ENCODE peak calls at places on chromosomes 13 and 19, in six cellular contexts. D, U, S, N, H and E are unnamed samples.
A peak's percentile ranks its signal among the peaks of the same experiment; 100 is the strongest.

GRCh38 chr13:84086847-84087162 is 204.5 kb upstream of the SLITRK1 start:
- DNase-seq in H (no peak), U (no peak), S (no peak), N (no peak), D (no peak), E (no peak)

GRCh38 chr19:34598217-34599155 is 78.5 kb downstream of the SCGB2B2 start:
- DNase-seq in H (no peak), N (no peak), D (no peak), U (no peak), S (no peak), E (no peak)

GRCh38 chr13:20924758-20925394 is 22.3 kb upstream of the XPO4 start:
- DNase-seq in S (no peak), N (no peak), H (peak; percentile 82), U (peak; percentile 33), D (peak; percentile 88), E (no peak)

GRCh38 chr13:24625870-24626419 is 54.3 kb upstream of the ATP12A start:
- DNase-seq in N (no peak), S (peak; percentile 40), D (no peak), U (no peak), H (no peak), E (no peak)

GRCh38 chr13:113765241-113765910 is 6.3 kb downstream of the TMEM255B start:
- DNase-seq in D (no peak), H (no peak), N (no peak), U (peak; percentile 24), S (no peak), E (no peak)

GRCh38 chr13:26062853-26063444 is 11.1 kb upstream of the SHISA2 start:
- DNase-seq in U (no peak), S (no peak), D (no peak), N (no peak), H (peak; percentile 59), E (no peak)

GRCh38 chr13:33114146-33114545 is 97.9 kb downstream of the KL start:
- DNase-seq in S (no peak), H (no peak), D (no peak), N (no peak), U (no peak), E (no peak)

GRCh38 chr13:26965976-26966375 is 205.4 kb upstream of the GPR12 start:
- DNase-seq in N (no peak), H (no peak), U (no peak), D (no peak), S (no peak), E (no peak)

GRCh38 chr19:51681286-51681956 is 11.7 kb upstream of the SPACA6 start:
- DNase-seq in N (no peak), U (no peak), H (no peak), S (no peak), D (no peak), E (no peak)

GRCh38 chr13:44196186-44196751 is 177.4 kb upstream of the SERP2 start:
- DNase-seq in N (no peak), D (no peak), H (no peak), S (no peak), U (no peak), E (no peak)

GRCh38 chr13:60627071-60627686 is 230.2 kb downstream of the TDRD3 start:
- DNase-seq in S (peak; percentile 12), N (no peak), U (peak; percentile 18), D (peak; percentile 83), H (peak; percentile 29), E (no peak)

GRCh38 chr13:107067381-107067780 is 499.4 kb upstream of the ARGLU1 start:
- DNase-seq in D (no peak), S (no peak), N (no peak), H (no peak), U (no peak), E (no peak)

GRCh38 chr13:70189981-70190380 is 81.7 kb upstream of the KLHL1 start:
- DNase-seq in S (no peak), D (no peak), U (no peak), H (no peak), N (no peak), E (no peak)

GRCh38 chr19:38665950-38666661 is 18.7 kb downstream of the ACTN4 start:
- DNase-seq in N (no peak), H (peak; percentile 68), D (peak; percentile 79), S (no peak), U (no peak), E (no peak)

GRCh38 chr19:49676690-49677231 is 310 bp upstream of the PRMT1 start:
- DNase-seq in N (peak; percentile 99), D (peak; percentile 99), H (peak; percentile 99), S (peak; percentile 89), U (peak; percentile 91), E (peak; percentile 92)

GRCh38 chr13:70388935-70389334 is 280.7 kb upstream of the KLHL1 start:
- DNase-seq in U (no peak), D (no peak), H (no peak), S (no peak), N (no peak), E (no peak)

GRCh38 chr19:58406818-58407657 is 1.4 kb upstream of the ZNF584 start:
- DNase-seq in D (no peak), H (peak; percentile 58), S (no peak), U (no peak), N (no peak), E (no peak)

GRCh38 chr13:98998831-98999634 is 21.2 kb upstream of the DOCK9 start:
- DNase-seq in N (peak; percentile 41), U (no peak), S (no peak), D (no peak), H (no peak), E (no peak)

GRCh38 chr19:41323430-41324125 is 13.6 kb downstream of the CCDC97 start:
- DNase-seq in N (no peak), U (peak; percentile 84), D (no peak), H (peak; percentile 87), S (no peak), E (no peak)
- TF ChIP-seq POLR2A in N (peak; percentile 39), U (peak; percentile 2), D (no peak), H (no peak), S (no peak), E (no peak)

GRCh38 chr19:14375582-14376291 is 5.5 kb upstream of the ADGRE5 start:
- DNase-seq in N (no peak), U (peak; percentile 6), D (no peak), S (no peak), H (no peak), E (no peak)
- TF ChIP-seq POLR2AphosphoS5 in N (no peak), U (no peak), D (no peak), S (no peak), H (no peak), E (no peak)

DNA sequence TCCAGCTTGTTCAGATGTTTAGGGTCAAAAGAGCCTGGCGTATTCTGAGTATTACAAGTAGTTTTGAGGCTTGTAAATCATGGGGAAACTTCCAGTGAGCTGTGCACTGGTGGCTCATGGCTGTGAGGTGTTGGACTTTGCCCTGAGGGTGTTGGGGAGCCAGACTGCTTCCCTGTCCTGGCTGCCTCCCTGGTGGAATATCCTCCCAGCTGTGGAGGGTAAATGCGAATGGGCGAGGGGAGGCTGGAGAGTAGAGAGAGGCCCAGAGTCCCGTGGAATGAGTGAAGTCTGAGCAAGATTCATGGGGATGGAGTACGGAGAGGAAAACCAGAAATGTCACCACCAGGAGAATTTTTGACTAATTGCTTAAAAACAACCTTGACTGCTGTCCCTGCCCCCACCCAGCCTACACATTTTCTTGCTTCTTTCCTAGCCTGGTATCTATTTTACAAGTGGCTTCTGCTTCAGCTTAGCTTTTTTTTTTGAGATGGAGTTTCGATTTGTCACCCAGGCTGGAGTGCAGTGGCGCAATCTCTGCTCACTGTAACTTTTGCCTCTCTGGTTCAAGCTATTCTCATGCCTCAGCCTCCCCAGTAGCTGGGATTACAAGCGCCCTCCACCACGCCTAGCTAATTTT is 3.7 kb downstream of the SNRPA start:
- DNase-seq in D (no peak), H (peak; percentile 62), S (no peak), U (no peak), N (no peak), E (no peak)
- TF ChIP-seq TAF1 in D (no peak), H (no peak), S (no peak), U (no peak), N (no peak), E (no peak)

GRCh38 chr19:2269244-2270156 is 12.5 kb downstream of the PEAK3 start:
- DNase-seq in S (peak; percentile 98), D (peak; percentile 100), H (peak; percentile 91), U (peak; percentile 94), N (peak; percentile 66), E (peak; percentile 98)
- TF ChIP-seq POLR2A in S (peak; percentile 95), D (peak; percentile 99), H (peak; percentile 98), U (peak; percentile 100), N (peak; percentile 100), E (peak; percentile 99)

GRCh38 chr19:12365094-12365371 is 450 bp downstream of the ZNF442 start:
- DNase-seq in H (no peak), U (no peak), S (no peak), D (no peak), N (no peak), E (no peak)

GRCh38 chr19:12364391-12365093 is 941 bp downstream of the ZNF442 start:
- DNase-seq in N (no peak), H (no peak), D (no peak), U (peak; percentile 35), S (no peak), E (no peak)

GRCh38 chr19:12365372-12366162 is at the start of gene ZNF442:
- DNase-seq in U (peak; percentile 89), H (peak; percentile 99), N (peak; percentile 63), S (peak; percentile 86), D (peak; percentile 91), E (peak; percentile 87)
- TF ChIP-seq POLR2AphosphoS5 in U (peak; percentile 82), H (peak; percentile 81), N (peak; percentile 91), S (no peak), D (peak; percentile 87), E (peak; percentile 71)

GRCh38 chr19:43798546-43799409 is 3.5 kb downstream of the LYPD5 start:
- DNase-seq in H (no peak), N (no peak), D (peak; percentile 79), S (no peak), U (peak; percentile 81), E (peak; percentile 15)
- TF ChIP-seq TAF1 in H (no peak), N (no peak), D (peak; percentile 22), S (no peak), U (no peak), E (no peak)

GRCh38 chr19:2411709-2412108 is 15.7 kb downstream of the TIMM13 start:
- DNase-seq in D (no peak), N (no peak), S (no peak), H (no peak), U (no peak), E (no peak)
- TF ChIP-seq POLR2A in D (no peak), N (no peak), S (no peak), H (no peak), U (no peak), E (no peak)

GRCh38 chr19:7636691-7637373 is at the start of gene STXBP2:
- DNase-seq in S (peak; percentile 100), D (peak; percentile 97), H (peak; percentile 61), N (peak; percentile 35), U (peak; percentile 95), E (peak; percentile 99)
- TF ChIP-seq POLR2AphosphoS5 in S (peak; percentile 74), D (peak; percentile 58), H (peak; percentile 77), N (peak; percentile 72), U (peak; percentile 62), E (peak; percentile 63)

DNA sequence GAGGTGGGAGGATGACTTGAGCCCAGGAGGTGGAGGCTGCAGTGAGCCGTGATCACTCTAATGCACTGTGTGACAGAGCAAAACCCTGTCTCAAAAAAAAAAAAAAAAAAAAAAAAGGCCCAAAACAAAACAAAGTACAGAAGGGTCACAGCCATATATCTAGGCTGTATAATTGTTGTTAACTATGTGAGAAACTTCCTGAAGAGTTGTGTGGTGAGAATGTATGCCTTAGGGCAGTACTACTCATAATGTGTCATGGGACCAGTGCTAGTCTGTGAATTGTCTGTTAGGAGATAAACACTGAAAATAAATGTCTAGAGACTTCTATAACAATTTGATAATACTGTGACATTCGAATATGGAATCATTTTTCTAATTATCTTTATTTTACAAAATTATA is 43.1 kb downstream of the PAN3 start:
- DNase-seq in S (no peak), H (no peak), N (no peak), U (no peak), D (no peak), E (no peak)
- TF ChIP-seq TAF1 in S (no peak), H (no peak), N (no peak), U (no peak), D (no peak), E (no peak)